ENCODE peak calls at places on chromosome 19, in ten cellular contexts. T is ecto neural progenitor cell; Y is stimulated activated CD8-positive, alpha-beta memory T cell treated with anti-CD3 and anti-CD28 coated beads, Interleukin-12 subunit alpha, Interleukin-12 subunit beta, amount 100 ng/mL, for 1 hour; I is suprapubic skin; U is mesothelial cell of epicardium; Z is adipocyte; P is CD8-positive, alpha-beta memory T cell; J is progenitor cell of endocrine pancreas; S is fibroblast of pulmonary artery; Q is ovary. L is an unnamed sample.

GRCh38 chr19:294819-295686 is 3.9 kb upstream of the PLPP2 start:
- DNase-seq in T (peak), Y (peak), I (no peak), U (peak), Z (peak), P (peak), J (peak), S (peak), Q (no peak), L (no peak)

GRCh38 chr19:16365300-16365996 is 40.8 kb downstream of the KLF2 start:
- DNase-seq in T (no peak), Y (no peak), I (no peak), U (no peak), Z (no peak), P (no peak), J (no peak), S (no peak), Q (no peak), L (no peak)

GRCh38 chr19:40286674-40287421 is 1.7 kb upstream of the AKT2 start:
- DNase-seq in T (no peak), Y (no peak), I (no peak), U (no peak), Z (no peak), P (no peak), J (no peak), S (no peak), Q (no peak), L (no peak)

GRCh38 chr19:37304190-37304883 is 66.6 kb upstream of the ZNF527 start:
- DNase-seq in T (peak), Y (no peak), I (peak), U (no peak), Z (no peak), P (no peak), J (peak), S (no peak), Q (no peak), L (no peak)

GRCh38 chr19:17255150-17255621 is 9.4 kb downstream of the USHBP1 start:
- DNase-seq in T (no peak), Y (no peak), I (no peak), U (no peak), Z (no peak), P (no peak), J (no peak), S (no peak), Q (no peak), L (no peak)

GRCh38 chr19:34482380-34483250 is 1.1 kb downstream of the WTIP start:
- DNase-seq in T (peak), Y (no peak), I (no peak), U (peak), Z (peak), P (no peak), J (peak), S (peak), Q (no peak), L (no peak)

GRCh38 chr19:492091-492531 is 4.2 kb upstream of the MADCAM1 start:
- DNase-seq in T (no peak), Y (no peak), I (no peak), U (no peak), Z (peak), P (no peak), J (no peak), S (no peak), Q (no peak), L (no peak)

GRCh38 chr19:57719424-57719823 is 8.0 kb downstream of the ZNF671 start:
- DNase-seq in T (no peak), Y (no peak), I (no peak), U (no peak), Z (no peak), P (no peak), J (no peak), S (no peak), Q (no peak), L (no peak)

GRCh38 chr19:5323475-5323811 is 17.2 kb downstream of the PTPRS start:
- DNase-seq in T (no peak), Y (no peak), I (no peak), U (no peak), Z (no peak), P (no peak), J (no peak), S (no peak), Q (no peak), L (no peak)

GRCh38 chr19:23527797-23528196 is 132.5 kb upstream of the ZNF91 start:
- DNase-seq in T (no peak), Y (no peak), I (no peak), U (no peak), Z (no peak), P (no peak), J (no peak), S (no peak), Q (no peak), L (no peak)

GRCh38 chr19:53597023-53597422 is 34.8 kb upstream of the DPRX start:
- DNase-seq in T (no peak), Y (no peak), I (no peak), U (no peak), Z (peak), P (no peak), J (no peak), S (no peak), Q (no peak), L (no peak)

GRCh38 chr19:5017235-5017634 is 48.3 kb downstream of the KDM4B start:
- DNase-seq in T (no peak), Y (no peak), I (no peak), U (no peak), Z (no peak), P (no peak), J (no peak), S (no peak), Q (no peak), L (no peak)

GRCh38 chr19:49716154-49716553 is 25.2 kb downstream of the CPT1C start:
- DNase-seq in T (no peak), Y (no peak), I (no peak), U (no peak), Z (no peak), P (no peak), J (no peak), S (no peak), Q (no peak), L (no peak)

L was measured in central memory CD4-positive, alpha-beta T cell.